ENCODE peak calls at places on chromosomes 6 and 20, in nine cellular contexts. L is HFFc6, X is bronchial epithelial cell, V is RWPE1, T is AG09309, P is heart right ventricle, K is endothelial cell, E is BJ, O is fibroblast of lung. A is an unnamed sample.

GRCh38 chr20:48025061-48025515 is 239.8 kb upstream of the SULF2 start:
- DNase-seq in L (no peak), X (no peak), V (peak; percentile 72), T (peak; percentile 89), P (peak; percentile 28), K (no peak), E (peak; percentile 77), O (peak; percentile 63), A (peak; percentile 63)

GRCh38 chr6:147063469-147064031 is 140.7 kb upstream of the STXBP5 start:
- DNase-seq in L (peak; percentile 58), X (peak; percentile 73), V (peak; percentile 20), T (peak; percentile 59), P (no peak), K (no peak), E (peak; percentile 68), O (peak; percentile 89), A (peak; percentile 88)

GRCh38 chr6:47669684-47670515 is 28.5 kb upstream of the ADGRF4 start:
- DNase-seq in L (no peak), X (peak; percentile 95), V (peak; percentile 65), T (no peak), P (no peak), K (no peak), E (no peak), O (peak; percentile 9), A (no peak)

GRCh38 chr6:113406051-113406695 is 451.0 kb upstream of the MARCKS start:
- DNase-seq in L (no peak), X (no peak), V (no peak), T (no peak), P (no peak), K (no peak), E (no peak), O (peak; percentile 24), A (no peak)

GRCh38 chr6:37005061-37005810 is at the start of gene FGD2:
- DNase-seq in L (no peak), X (no peak), V (no peak), T (no peak), P (no peak), K (no peak), E (no peak), O (no peak), A (no peak)

GRCh38 chr6:139778688-139779087 is 404.2 kb upstream of the CITED2 start:
- DNase-seq in L (peak; percentile 13), X (peak; percentile 27), V (peak; percentile 20), T (peak; percentile 13), P (no peak), K (no peak), E (no peak), O (peak; percentile 20), A (peak; percentile 24)

GRCh38 chr6:131995924-131996323 is 44.8 kb upstream of the CCN2 start:
- DNase-seq in L (peak; percentile 85), X (peak; percentile 98), V (peak; percentile 84), T (peak; percentile 62), P (no peak), K (no peak), E (peak; percentile 69), O (peak; percentile 77), A (peak; percentile 54)

GRCh38 chr20:39421571-39422099 is 459.5 kb downstream of the DHX35 start:
- DNase-seq in L (no peak), X (no peak), V (no peak), T (no peak), P (no peak), K (no peak), E (no peak), O (no peak), A (no peak)

GRCh38 chr6:170151235-170152110 is 139.4 kb downstream of the DLL1 start:
- DNase-seq in L (no peak), X (no peak), V (no peak), T (no peak), P (no peak), K (no peak), E (no peak), O (no peak), A (no peak)

GRCh38 chr20:32356935-32357868 is 929 bp upstream of the ASXL1 start:
- DNase-seq in L (peak; percentile 46), X (peak; percentile 43), V (peak; percentile 49), T (no peak), P (no peak), K (no peak), E (no peak), O (no peak), A (no peak)

GRCh38 chr6:104365835-104366234 is 493.9 kb downstream of the HACE1 start:
- DNase-seq in L (no peak), X (no peak), V (no peak), T (no peak), P (no peak), K (no peak), E (no peak), O (no peak), A (no peak)

GRCh38 chr6:36544228-36544627 is 3.1 kb downstream of the STK38 start:
- DNase-seq in L (no peak), X (no peak), V (no peak), T (no peak), P (no peak), K (no peak), E (peak; percentile 39), O (peak; percentile 53), A (no peak)

GRCh38 chr20:17786221-17786718 is 86.5 kb downstream of the BANF2 start:
- DNase-seq in L (peak; percentile 26), X (no peak), V (no peak), T (peak; percentile 50), P (no peak), K (no peak), E (no peak), O (peak; percentile 68), A (peak; percentile 18)

GRCh38 chr6:84526631-84527030 is 237.8 kb downstream of the TBX18 start:
- DNase-seq in L (no peak), X (no peak), V (no peak), T (no peak), P (no peak), K (no peak), E (no peak), O (no peak), A (no peak)

GRCh38 chr6:84521419-84522001 is 242.9 kb downstream of the TBX18 start:
- DNase-seq in L (no peak), X (no peak), V (no peak), T (no peak), P (no peak), K (no peak), E (no peak), O (no peak), A (no peak)

GRCh38 chr6:84522135-84522535 is 242.3 kb downstream of the TBX18 start:
- DNase-seq in L (peak; percentile 85), X (peak; percentile 94), V (peak; percentile 66), T (peak; percentile 59), P (no peak), K (no peak), E (peak; percentile 35), O (peak; percentile 90), A (peak; percentile 69)

GRCh38 chr6:84525907-84526306 is 238.5 kb downstream of the TBX18 start:
- DNase-seq in L (no peak), X (no peak), V (no peak), T (no peak), P (no peak), K (no peak), E (no peak), O (peak; percentile 84), A (no peak)

GRCh38 chr6:84524636-84525035 is 239.8 kb downstream of the TBX18 start:
- DNase-seq in L (no peak), X (peak; percentile 64), V (no peak), T (no peak), P (no peak), K (no peak), E (no peak), O (no peak), A (no peak)
- TF ChIP-seq CTCF in L (no peak), X (no peak), V (no peak), T (no peak), P (no peak), K (no peak), E (no peak), O (no peak), A (no peak)

GRCh38 chr20:52727740-52728456 is 244.3 kb upstream of the TSHZ2 start:
- DNase-seq in L (no peak), X (no peak), V (no peak), T (no peak), P (no peak), K (no peak), E (no peak), O (no peak), A (no peak)

GRCh38 chr20:52724586-52724985 is 247.6 kb upstream of the TSHZ2 start:
- DNase-seq in L (no peak), X (no peak), V (no peak), T (no peak), P (no peak), K (no peak), E (no peak), O (no peak), A (no peak)

GRCh38 chr20:52722926-52723325 is 249.2 kb upstream of the TSHZ2 start:
- DNase-seq in L (no peak), X (no peak), V (no peak), T (no peak), P (no peak), K (no peak), E (no peak), O (no peak), A (no peak)
- TF ChIP-seq CTCF in L (no peak), X (no peak), V (no peak), T (no peak), P (no peak), K (no peak), E (no peak), O (no peak), A (no peak)

GRCh38 chr6:79115557-79115956 is 37.5 kb upstream of the PHIP start:
- DNase-seq in L (no peak), X (no peak), V (no peak), T (no peak), P (no peak), K (no peak), E (no peak), O (no peak), A (no peak)
- TF ChIP-seq CTCF in L (no peak), X (no peak), V (no peak), T (no peak), P (no peak), K (no peak), E (no peak), O (no peak), A (no peak)

DNA sequence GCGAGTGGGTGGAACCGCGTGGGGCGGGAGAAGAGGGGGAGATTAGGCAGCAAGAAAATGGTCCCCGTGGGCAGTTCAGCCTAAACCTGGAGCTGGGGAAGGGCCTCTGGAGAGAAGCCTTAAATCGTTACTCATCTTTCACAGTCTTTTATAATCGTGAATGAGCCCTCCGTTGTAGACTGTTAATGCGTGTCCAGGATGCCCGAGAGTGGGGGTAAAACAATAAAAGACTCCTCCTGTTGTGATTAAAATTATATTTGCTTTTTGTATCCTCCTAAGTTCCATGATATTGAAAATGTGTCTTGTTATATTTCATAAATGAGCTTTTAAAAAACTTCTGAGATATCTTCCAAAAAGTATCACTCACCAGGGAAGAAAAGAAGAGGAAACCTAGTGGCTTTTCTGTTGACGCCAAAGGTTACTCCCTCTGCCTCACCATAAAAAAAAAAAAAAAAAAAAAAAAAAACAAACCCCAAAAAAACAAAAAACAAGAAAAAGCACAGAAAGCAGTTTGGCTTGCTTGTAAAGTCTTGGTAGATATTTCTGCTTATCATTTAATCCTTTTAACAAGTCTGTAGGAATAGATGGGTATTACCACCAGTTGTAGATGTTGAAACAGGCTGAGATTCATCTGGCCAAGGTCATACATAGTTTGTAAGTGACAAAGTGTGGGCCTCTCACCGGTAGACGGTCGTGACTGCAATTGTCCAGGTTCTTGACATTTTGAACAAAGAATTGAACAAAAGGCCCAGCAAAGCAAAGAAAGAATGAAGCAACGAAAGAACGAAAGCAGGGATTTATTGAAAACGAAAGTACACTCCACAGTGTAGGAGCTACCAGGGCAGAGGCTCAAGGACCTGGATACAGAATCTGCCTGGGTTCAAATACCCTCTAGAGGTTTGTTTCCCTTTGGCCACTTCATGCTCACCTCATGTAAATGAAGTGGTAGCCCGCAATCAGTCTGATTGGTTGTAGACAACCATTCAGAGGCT is 11.4 kb upstream of the ELOVL5 start:
- DNase-seq in L (no peak), X (peak; percentile 51), V (no peak), T (no peak), P (no peak), K (no peak), E (no peak), O (peak; percentile 40), A (no peak)
- TF ChIP-seq CTCF in L (no peak), X (no peak), V (no peak), T (no peak), P (no peak), K (no peak), E (no peak), O (no peak), A (no peak)

A was measured in astrocyte of the cerebellum.